ENCODE peak calls at places on chromosomes 12 and 14, in six cellular contexts. W is K562, D is HepG2, A is H1, P is GM12891, X is GM12878. V is an unnamed sample.

GRCh38 chr12:52222692-52223091 is 10.4 kb upstream of the KRT7 start:
- DNase-seq in X (no peak), W (no peak), D (no peak), A (no peak), P (no peak), V (no peak)

GRCh38 chr14:96281486-96281885 is 25.5 kb downstream of the BDKRB1 start:
- DNase-seq in X (no peak), P (no peak), D (no peak), W (no peak), A (no peak), V (no peak)

GRCh38 chr12:62426095-62426488 is 40.5 kb upstream of the MON2 start:
- DNase-seq in A (no peak), X (no peak), D (no peak), P (no peak), W (no peak), V (no peak)

GRCh38 chr12:7319934-7320333 is 16.1 kb downstream of the ACSM4 start:
- DNase-seq in D (no peak), P (no peak), X (no peak), W (no peak), A (no peak), V (no peak)

GRCh38 chr14:89027097-89027740 is 202.8 kb downstream of the TTC8 start:
- DNase-seq in W (peak), A (no peak), D (peak), P (peak), X (no peak), V (peak)

GRCh38 chr12:51238510-51239334 is at the start of gene DAZAP2:
- DNase-seq in D (peak), A (peak), X (peak), W (peak), P (peak), V (peak)

GRCh38 chr14:59130472-59130871 is 58.0 kb upstream of the DAAM1 start:
- DNase-seq in D (no peak), X (no peak), W (no peak), P (no peak), A (no peak), V (no peak)

GRCh38 chr12:27627123-27627835 is 69.0 kb upstream of the REP15 start:
- DNase-seq in W (no peak), A (no peak), X (no peak), P (no peak), D (no peak), V (no peak)

GRCh38 chr14:100278702-100279101 is 27.5 kb downstream of the SLC25A29 start:
- DNase-seq in D (peak), A (no peak), X (no peak), P (no peak), W (no peak), V (no peak)

GRCh38 chr12:12510141-12510540 is 52.5 kb downstream of the DUSP16 start:
- DNase-seq in W (no peak), P (no peak), A (no peak), D (no peak), X (no peak), V (no peak)

GRCh38 chr12:115341442-115341841 is 657.5 kb upstream of the TBX3 start:
- DNase-seq in D (no peak), P (no peak), X (no peak), A (no peak), W (no peak), V (no peak)

GRCh38 chr14:61475316-61475715 is 153.9 kb downstream of the PRKCH start:
- DNase-seq in P (no peak), A (no peak), X (no peak), W (peak), D (peak), V (no peak)

GRCh38 chr12:88638956-88639355 is 58.7 kb upstream of the KITLG start:
- DNase-seq in X (no peak), A (no peak), P (no peak), W (no peak), D (no peak), V (no peak)

GRCh38 chr12:130765186-130765659 is 49.1 kb upstream of the RIMBP2 start:
- DNase-seq in W (no peak), D (no peak), P (no peak), A (no peak), X (no peak), V (no peak)

GRCh38 chr12:6020930-6021329 is 75.9 kb upstream of the ANO2 start:
- DNase-seq in D (no peak), A (no peak), W (no peak), X (no peak), P (no peak), V (no peak)

GRCh38 chr12:65449400-65449799 is 170.9 kb downstream of the MSRB3 start:
- DNase-seq in D (no peak), A (no peak), X (no peak), W (no peak), P (no peak), V (no peak)

GRCh38 chr14:99393059-99393655 is 87.5 kb downstream of the SETD3 start:
- DNase-seq in P (no peak), X (no peak), W (peak), A (peak), D (peak), V (no peak)

GRCh38 chr12:105083551-105084105 is 630 bp downstream of the ALDH1L2 start:
- DNase-seq in D (no peak), W (no peak), X (no peak), P (no peak), A (no peak), V (no peak)

GRCh38 chr12:90868626-90869025 is 86.3 kb downstream of the CCER1 start:
- DNase-seq in X (no peak), P (no peak), A (no peak), W (no peak), D (no peak), V (no peak)

GRCh38 chr12:63915105-63915830 is 70.8 kb downstream of the SRGAP1 start:
- DNase-seq in P (no peak), W (no peak), X (no peak), A (no peak), D (no peak), V (no peak)

GRCh38 chr12:15684896-15685658 is 104.1 kb downstream of the EPS8 start:
- DNase-seq in A (no peak), P (no peak), D (no peak), W (no peak), X (no peak), V (no peak)

GRCh38 chr12:22802883-22803640 is 178.1 kb downstream of the ETNK1 start:
- DNase-seq in D (no peak), A (no peak), P (no peak), X (no peak), W (no peak), V (no peak)

GRCh38 chr14:104329793-104330192 is 191.4 kb downstream of the KIF26A start:
- DNase-seq in A (no peak), X (no peak), W (no peak), P (no peak), D (no peak), V (no peak)
- TF ChIP-seq TAF1 in A (no peak), X (no peak), W (no peak), P (no peak), D (no peak), V (no peak)

GRCh38 chr14:52793061-52793460 is 1.7 kb upstream of the GNPNAT1 start:
- DNase-seq in X (no peak), P (no peak), W (no peak), A (no peak), D (no peak), V (no peak)

GRCh38 chr14:52790756-52791203 is 627 bp downstream of the GNPNAT1 start:
- DNase-seq in P (no peak), D (no peak), A (no peak), X (no peak), W (no peak), V (no peak)

GRCh38 chr14:52791204-52792096 is at the start of gene GNPNAT1:
- DNase-seq in X (peak), W (peak), P (peak), D (peak), A (peak), V (peak)

GRCh38 chr14:52790011-52790755 is 1.2 kb downstream of the GNPNAT1 start:
- DNase-seq in P (no peak), D (no peak), A (no peak), W (no peak), X (no peak), V (no peak)

DNA sequence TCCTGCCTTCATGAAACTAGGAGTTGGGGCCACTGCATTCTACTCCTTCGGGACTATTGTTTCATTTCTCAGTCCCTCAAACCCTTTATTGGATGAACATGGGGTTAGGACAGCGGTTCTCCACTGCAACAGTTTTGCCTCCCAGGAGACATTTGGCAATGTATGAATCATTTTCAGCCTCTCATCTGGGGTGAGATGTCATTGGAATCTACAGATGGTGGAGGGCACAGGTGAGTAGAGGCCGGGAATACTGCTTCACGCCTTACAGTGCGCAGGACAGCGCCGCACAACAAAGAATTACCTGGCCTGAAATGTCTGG is 649 bp upstream of the GNPNAT1 start:
- DNase-seq in P (no peak), A (no peak), X (no peak), D (no peak), W (no peak), V (no peak)
- TF ChIP-seq POLR2A in P (no peak), A (no peak), X (no peak), D (no peak), W (no peak), V (no peak)

GRCh38 chr14:103104654-103105511 is 10.4 kb downstream of the EXOC3L4 start:
- DNase-seq in X (no peak), P (peak), W (peak), D (no peak), A (no peak), V (peak)
- TF ChIP-seq POLR2AphosphoS5 in X (no peak), P (no peak), W (no peak), D (peak), A (no peak), V (no peak)

GRCh38 chr14:63727231-63727735 is 582 bp downstream of the SGPP1 start:
- DNase-seq in D (no peak), A (no peak), X (no peak), W (peak), P (no peak), V (no peak)
- TF ChIP-seq TAF1 in D (no peak), A (peak), X (no peak), W (no peak), P (no peak), V (no peak)

GRCh38 chr12:10211975-10212622 is 578 bp upstream of the GABARAPL1 start:
- DNase-seq in P (peak), D (peak), X (no peak), A (peak), W (peak), V (peak)
- TF ChIP-seq POLR2A in P (no peak), D (peak), X (no peak), A (peak), W (peak), V (no peak)

DNA sequence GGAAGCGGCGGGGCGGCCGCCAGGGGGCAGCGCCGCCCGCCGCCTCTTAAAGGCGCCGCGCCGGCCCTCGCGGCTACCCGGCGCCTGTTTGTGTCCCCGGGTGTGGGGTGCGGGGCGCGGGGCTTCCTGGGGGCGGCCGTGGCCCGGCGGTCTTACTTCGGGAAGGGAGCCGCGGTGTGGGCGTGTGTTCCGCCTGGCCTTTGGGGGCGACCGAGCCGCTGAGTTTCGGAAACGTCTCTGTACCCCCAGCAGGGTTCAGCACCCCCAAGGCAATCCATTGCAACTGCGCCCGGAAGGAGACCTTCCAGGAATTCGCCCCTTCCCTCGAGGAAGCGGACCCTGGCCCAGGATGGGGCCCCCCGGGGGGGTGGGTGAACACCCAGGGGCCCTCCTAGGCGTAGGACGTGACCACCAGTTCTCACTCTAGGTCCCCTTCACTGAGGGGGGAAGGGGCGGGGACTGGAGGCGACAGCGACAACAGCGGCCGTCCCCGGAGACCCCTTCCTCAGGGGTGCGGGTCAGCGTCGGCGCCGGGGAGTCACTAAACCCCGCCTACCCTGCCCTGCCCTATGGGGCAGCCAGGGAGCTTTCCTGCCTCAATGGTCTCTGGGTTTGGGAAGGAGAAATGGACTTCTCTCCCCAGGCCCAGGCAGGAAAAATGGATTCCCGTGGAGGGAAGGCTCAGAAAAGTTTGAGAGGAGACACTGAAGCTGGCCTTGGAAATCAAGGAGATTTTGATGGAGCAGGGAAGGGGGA is at the start of gene ITPK1:
- DNase-seq in A (no peak), P (peak), X (no peak), W (peak), D (peak), V (peak)
- TF ChIP-seq POLR2AphosphoS5 in A (no peak), P (no peak), X (no peak), W (no peak), D (no peak), V (no peak)